ENCODE peak calls at places on chromosomes 2 and 18, in four cellular contexts. One of them, this sample, is unnamed.

GRCh38 chr2:69482471-69482870 is 45.2 kb upstream of the NFU1 start:
- DNase-seq in tibial nerve: no peak
- DNase-seq in PC-9: no peak
- DNase-seq in foreskin keratinocyte: no peak
- DNase-seq in this sample: no peak

GRCh38 chr18:55647331-55647730 is 59.3 kb upstream of the TCF4 start:
- DNase-seq in PC-9: no peak
- DNase-seq in tibial nerve: no peak
- DNase-seq in foreskin keratinocyte: no peak
- DNase-seq in this sample: no peak

GRCh38 chr18:10377956-10378355 is 76.5 kb upstream of the APCDD1 start:
- DNase-seq in tibial nerve: no peak
- DNase-seq in PC-9: no peak
- DNase-seq in foreskin keratinocyte: no peak
- DNase-seq in this sample: no peak

GRCh38 chr2:207541933-207542332 is 12.2 kb downstream of the CREB1 start:
- DNase-seq in tibial nerve: no peak
- DNase-seq in foreskin keratinocyte: no peak
- DNase-seq in PC-9: no peak
- DNase-seq in this sample: no peak

GRCh38 chr2:23905155-23905554 is 21.8 kb downstream of the ATAD2B start:
- DNase-seq in PC-9: no peak
- DNase-seq in tibial nerve: no peak
- DNase-seq in foreskin keratinocyte: no peak
- DNase-seq in this sample: no peak

GRCh38 chr2:238103465-238104070 is 3.4 kb downstream of the ESPNL start:
- DNase-seq in tibial nerve: no peak
- DNase-seq in foreskin keratinocyte: no peak
- DNase-seq in PC-9: no peak
- DNase-seq in this sample: no peak

GRCh38 chr2:105746177-105747080 is 1.7 kb downstream of the NCK2 start:
- DNase-seq in PC-9: no peak
- DNase-seq in tibial nerve: peak; percentile 51
- DNase-seq in foreskin keratinocyte: no peak
- DNase-seq in this sample: no peak

GRCh38 chr2:122180972-122181371 is 425.5 kb downstream of the TSN start:
- DNase-seq in PC-9: no peak
- DNase-seq in foreskin keratinocyte: no peak
- DNase-seq in tibial nerve: no peak
- DNase-seq in this sample: no peak

GRCh38 chr18:38933322-38933721 is 1367.7 kb upstream of the CELF4 start:
- DNase-seq in foreskin keratinocyte: no peak
- DNase-seq in PC-9: no peak
- DNase-seq in tibial nerve: no peak
- DNase-seq in this sample: no peak

GRCh38 chr2:177771191-177771590 is 301.4 kb downstream of the PDE11A start:
- DNase-seq in tibial nerve: no peak
- DNase-seq in foreskin keratinocyte: peak; percentile 48
- DNase-seq in PC-9: no peak
- DNase-seq in this sample: no peak

GRCh38 chr2:148978736-148979135 is 59.8 kb upstream of the LYPD6B start:
- DNase-seq in tibial nerve: peak; percentile 33
- DNase-seq in PC-9: no peak
- DNase-seq in foreskin keratinocyte: no peak
- DNase-seq in this sample: no peak

GRCh38 chr2:41930807-41931566 is 116.8 kb upstream of the PKDCC start:
- DNase-seq in tibial nerve: peak; percentile 57
- DNase-seq in foreskin keratinocyte: no peak
- DNase-seq in PC-9: peak; percentile 98
- DNase-seq in this sample: no peak

GRCh38 chr18:75226301-75226955 is 15.8 kb downstream of the TSHZ1 start:
- DNase-seq in foreskin keratinocyte: no peak
- DNase-seq in tibial nerve: no peak
- DNase-seq in PC-9: no peak
- DNase-seq in this sample: no peak

GRCh38 chr18:26540041-26540628 is 8.2 kb downstream of the KCTD1 start:
- DNase-seq in tibial nerve: no peak
- DNase-seq in PC-9: peak; percentile 65
- DNase-seq in foreskin keratinocyte: peak; percentile 87
- DNase-seq in this sample: no peak

GRCh38 chr18:58549814-58550339 is 79.0 kb downstream of the ALPK2 start:
- DNase-seq in PC-9: peak; percentile 97
- DNase-seq in tibial nerve: no peak
- DNase-seq in foreskin keratinocyte: no peak
- DNase-seq in this sample: no peak

GRCh38 chr2:196170202-196170680 is 1.1 kb downstream of the STK17B start:
- DNase-seq in PC-9: no peak
- DNase-seq in foreskin keratinocyte: peak; percentile 66
- DNase-seq in tibial nerve: peak; percentile 47
- DNase-seq in this sample: no peak

GRCh38 chr2:32289165-32290054 is 11.7 kb downstream of the YIPF4 start:
- DNase-seq in foreskin keratinocyte: peak; percentile 70
- DNase-seq in PC-9: peak; percentile 80
- DNase-seq in tibial nerve: no peak
- DNase-seq in this sample: no peak

DNA sequence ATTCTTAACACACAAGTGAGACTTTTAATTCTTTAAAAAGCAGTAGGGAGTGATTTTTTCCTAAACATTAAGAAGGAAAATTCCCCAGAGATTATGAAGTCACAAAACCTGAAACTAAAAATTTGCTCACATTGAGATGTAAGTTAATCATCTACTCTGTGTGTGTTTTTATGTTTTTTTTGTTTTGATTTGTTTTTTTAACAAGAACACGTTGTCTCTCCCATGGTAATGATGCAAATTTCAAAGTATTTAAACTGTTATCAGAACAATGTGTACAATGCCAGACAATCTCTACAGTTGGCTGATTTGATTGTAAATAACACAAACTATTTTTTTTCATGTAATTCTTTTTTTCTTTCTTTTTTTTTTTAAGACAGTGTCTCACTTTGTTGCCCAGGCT is 71.5 kb downstream of the COLEC12 start:
- DNase-seq in PC-9: no peak
- DNase-seq in foreskin keratinocyte: no peak
- DNase-seq in tibial nerve: no peak
- DNase-seq in this sample: no peak
- H3K27ac ChIP-seq in PC-9: no peak overlapping the region
- H3K27ac ChIP-seq in foreskin keratinocyte: no peak overlapping the region
- H3K27ac ChIP-seq in tibial nerve: no peak overlapping the region
- H3K27ac ChIP-seq in this sample: no peak overlapping the region

GRCh38 chr2:159026170-159026569 is 57.7 kb downstream of the TANC1 start:
- DNase-seq in foreskin keratinocyte: no peak
- DNase-seq in PC-9: no peak
- DNase-seq in tibial nerve: no peak
- DNase-seq in this sample: no peak

GRCh38 chr2:159030674-159031380 is 62.4 kb downstream of the TANC1 start:
- DNase-seq in PC-9: peak; percentile 83
- DNase-seq in foreskin keratinocyte: peak; percentile 45
- DNase-seq in tibial nerve: peak; percentile 36
- DNase-seq in this sample: peak; percentile 77

GRCh38 chr2:159029936-159030335 is 61.5 kb downstream of the TANC1 start:
- DNase-seq in PC-9: no peak
- DNase-seq in tibial nerve: no peak
- DNase-seq in foreskin keratinocyte: no peak
- DNase-seq in this sample: no peak

GRCh38 chr2:159032156-159032555 is 63.7 kb downstream of the TANC1 start:
- DNase-seq in foreskin keratinocyte: no peak
- DNase-seq in PC-9: no peak
- DNase-seq in tibial nerve: no peak
- DNase-seq in this sample: no peak

DNA sequence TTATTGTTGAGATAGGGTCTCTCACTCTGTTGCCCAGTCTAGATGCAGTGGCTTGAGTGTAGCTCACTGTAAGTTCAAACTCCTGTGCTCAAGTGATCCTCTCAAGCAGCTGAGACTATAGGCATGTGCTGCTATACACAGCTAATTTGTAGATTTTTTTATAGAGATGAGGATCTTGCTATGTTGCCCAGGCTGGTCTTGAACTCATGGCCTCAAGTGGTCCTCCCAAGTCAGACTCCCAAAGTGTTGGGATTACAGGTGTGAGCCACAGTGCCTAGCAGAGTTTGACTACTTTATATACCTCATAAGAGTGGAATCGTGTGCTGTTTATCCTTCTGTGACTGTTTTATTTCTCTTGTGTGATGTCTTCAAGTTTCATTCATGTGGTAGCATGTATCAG is 60.3 kb downstream of the TANC1 start:
- DNase-seq in tibial nerve: no peak
- DNase-seq in PC-9: no peak
- DNase-seq in foreskin keratinocyte: no peak
- DNase-seq in this sample: no peak
- H3K4me1 ChIP-seq in tibial nerve: peaks cover 22% of the 10 kb centered on the region
- H3K4me1 ChIP-seq in PC-9: peaks cover 32% of the 10 kb centered on the region
- H3K4me1 ChIP-seq in foreskin keratinocyte: peaks cover 18% of the 10 kb centered on the region
- H3K4me1 ChIP-seq in this sample: peaks cover 49% of the 10 kb centered on the region

GRCh38 chr2:241701405-241702154 is at the start of gene ING5:
- DNase-seq in foreskin keratinocyte: peak; percentile 80
- DNase-seq in PC-9: peak; percentile 81
- DNase-seq in tibial nerve: peak; percentile 98
- DNase-seq in this sample: peak; percentile 81
- TF ChIP-seq CTCF in foreskin keratinocyte: no peak
- TF ChIP-seq CTCF in PC-9: no peak
- TF ChIP-seq CTCF in tibial nerve: no peak
- TF ChIP-seq CTCF in this sample: no peak

GRCh38 chr2:183078467-183079334 is at the start of gene DUSP19:
- DNase-seq in foreskin keratinocyte: peak; percentile 95
- DNase-seq in PC-9: peak; percentile 98
- DNase-seq in tibial nerve: peak; percentile 100
- DNase-seq in this sample: peak; percentile 60
- H3K27ac ChIP-seq in foreskin keratinocyte: peak within 1 kb of the TSS; percentile 7
- H3K27ac ChIP-seq in PC-9: peak within 1 kb of the TSS; percentile 45
- H3K27ac ChIP-seq in tibial nerve: peak within 1 kb of the TSS; percentile 63
- H3K27ac ChIP-seq in this sample: peak within 1 kb of the TSS; percentile 89

This sample was measured in ascending aorta.